ENCODE peak calls at places on chromosomes 6 and 20, in six cellular contexts. J is esophagus squamous epithelium, H is endothelial cell of umbilical vein, K is prostate gland, I is esophagus muscularis mucosa, U is A549. E is an unnamed sample.
A peak's percentile ranks its signal among the peaks of the same experiment; 100 is the strongest.

GRCh38 chr6:142384455-142385332 is 82.9 kb downstream of the ADGRG6 start:
- DNase-seq in J (no peak), H (no peak), K (no peak), I (no peak), U (no peak), E (no peak)

GRCh38 chr20:26209171-26209941 is 512.7 kb upstream of the ZNF337 start:
- DNase-seq in J (no peak), H (no peak), K (no peak), I (no peak), U (no peak), E (no peak)

GRCh38 chr20:17520583-17520982 is 10.6 kb downstream of the BFSP1 start:
- DNase-seq in J (no peak), H (peak; percentile 53), K (no peak), I (no peak), U (no peak), E (no peak)

GRCh38 chr6:11122380-11122779 is 10.9 kb upstream of the ERVFRD-1 start:
- DNase-seq in J (no peak), H (no peak), K (no peak), I (no peak), U (no peak), E (no peak)

GRCh38 chr20:48283470-48284110 is 498.3 kb upstream of the SULF2 start:
- DNase-seq in J (no peak), H (peak; percentile 99), K (peak; percentile 41), I (no peak), U (peak; percentile 45), E (no peak)

GRCh38 chr6:149060985-149061760 is 256.3 kb upstream of the TAB2 start:
- DNase-seq in J (no peak), H (peak; percentile 81), K (no peak), I (no peak), U (peak; percentile 49), E (no peak)

GRCh38 chr20:29314294-29314693 is 1943.2 kb upstream of the DEFB115 start:
- DNase-seq in J (no peak), H (no peak), K (no peak), I (peak; percentile 89), U (no peak), E (no peak)

GRCh38 chr6:21946298-21946783 is 350.5 kb downstream of the PRL start:
- DNase-seq in J (no peak), H (no peak), K (no peak), I (no peak), U (no peak), E (no peak)

GRCh38 chr6:143049611-143050010 is 11.1 kb upstream of the AIG1 start:
- DNase-seq in J (no peak), H (no peak), K (no peak), I (no peak), U (no peak), E (no peak)

GRCh38 chr6:164359036-164359435 is 944.5 kb downstream of the QKI start:
- DNase-seq in J (no peak), H (no peak), K (no peak), I (no peak), U (no peak), E (no peak)

GRCh38 chr6:83867527-83868161 is 8.2 kb downstream of the CYB5R4 start:
- DNase-seq in J (no peak), H (peak; percentile 30), K (no peak), I (no peak), U (peak; percentile 92), E (no peak)

GRCh38 chr20:50098259-50098658 is 14.7 kb downstream of the UBE2V1 start:
- DNase-seq in J (no peak), H (no peak), K (no peak), I (no peak), U (no peak), E (no peak)

GRCh38 chr20:50093240-50093639 is 19.7 kb downstream of the UBE2V1 start:
- DNase-seq in J (no peak), H (no peak), K (no peak), I (no peak), U (no peak), E (no peak)

GRCh38 chr20:50096237-50096636 is 16.7 kb downstream of the UBE2V1 start:
- DNase-seq in J (no peak), H (no peak), K (no peak), I (no peak), U (no peak), E (no peak)

GRCh38 chr20:50094522-50094921 is 18.4 kb downstream of the UBE2V1 start:
- DNase-seq in J (no peak), H (no peak), K (no peak), I (no peak), U (no peak), E (no peak)

GRCh38 chr20:50095476-50096078 is 17.4 kb downstream of the UBE2V1 start:
- DNase-seq in J (no peak), H (no peak), K (no peak), I (no peak), U (no peak), E (no peak)
- TF ChIP-seq POLR2A in J (no peak), H (no peak), K (no peak), I (no peak), U (no peak), E (no peak)

GRCh38 chr6:55980627-55981211 is 105.3 kb upstream of the BMP5 start:
- DNase-seq in J (no peak), H (peak; percentile 66), K (peak; percentile 12), I (no peak), U (peak; percentile 25), E (no peak)
- TF ChIP-seq CTCF in J (peak; percentile 32), H (peak; percentile 39), K (peak; percentile 66), I (peak; percentile 66), U (peak; percentile 81), E (peak; percentile 66)

GRCh38 chr6:53029262-53029661 is 34.2 kb upstream of the GSTA4 start:
- DNase-seq in J (no peak), H (no peak), K (no peak), I (no peak), U (no peak), E (no peak)
- TF ChIP-seq POLR2A in J (no peak), H (no peak), K (no peak), I (no peak), U (no peak), E (no peak)

GRCh38 chr6:127030841-127031240 is 87.6 kb upstream of the RSPO3 start:
- DNase-seq in J (no peak), H (no peak), K (no peak), I (no peak), U (no peak), E (no peak)
- TF ChIP-seq CTCF in J (no peak), H (no peak), K (no peak), I (no peak), U (no peak), E (no peak)

GRCh38 chr6:131946992-131947955 is 3.9 kb downstream of the CCN2 start:
- DNase-seq in J (no peak), H (peak; percentile 93), K (no peak), I (no peak), U (peak; percentile 52), E (no peak)

GRCh38 chr6:131949615-131949908 is 1.6 kb downstream of the CCN2 start:
- DNase-seq in J (no peak), H (no peak), K (no peak), I (no peak), U (no peak), E (no peak)

GRCh38 chr6:131948221-131948661 is 2.9 kb downstream of the CCN2 start:
- DNase-seq in J (no peak), H (peak; percentile 83), K (no peak), I (no peak), U (no peak), E (no peak)

GRCh38 chr6:131949909-131950766 is 1.0 kb downstream of the CCN2 start:
- DNase-seq in J (peak; percentile 7), H (peak; percentile 55), K (peak; percentile 72), I (no peak), U (peak; percentile 75), E (no peak)

GRCh38 chr6:131948692-131949614 is 2.2 kb downstream of the CCN2 start:
- DNase-seq in J (no peak), H (peak; percentile 80), K (no peak), I (no peak), U (no peak), E (no peak)
- TF ChIP-seq POLR2A in J (no peak), H (peak; percentile 92), K (no peak), I (no peak), U (no peak), E (no peak)

GRCh38 chr6:161880070-161880469 is 606.2 kb upstream of the AGPAT4 start:
- DNase-seq in J (no peak), H (no peak), K (no peak), I (no peak), U (no peak), E (no peak)
- TF ChIP-seq CTCF in J (no peak), H (no peak), K (no peak), I (no peak), U (no peak), E (no peak)